ENCODE peak calls at places on chromosomes 16 and 17, in six cellular contexts. B is sigmoid colon, T is iPS DF 6.9, P is ovary, F is SK-N-SH, N is right atrium auricular region. U is an unnamed sample. For H3K4me1, the result is how much of the 10 kb centered on the place peaks cover.

GRCh38 chr17:73308017-73308823 is 3.6 kb downstream of the CDC42EP4 start:
- DNase-seq in B (peak), T (no peak), P (peak), F (no peak), N (peak), U (no peak)

GRCh38 chr16:82368041-82368440 is 198.0 kb upstream of the MPHOSPH6 start:
- DNase-seq in B (no peak), T (peak), P (no peak), F (peak), N (no peak), U (no peak)

GRCh38 chr16:24130494-24131085 is 125.5 kb upstream of the CACNG3 start:
- DNase-seq in B (no peak), T (no peak), P (no peak), F (no peak), N (no peak), U (no peak)

GRCh38 chr17:16932611-16933010 is 39.3 kb downstream of the TNFRSF13B start:
- DNase-seq in B (peak), T (no peak), P (no peak), F (no peak), N (no peak), U (no peak)

GRCh38 chr17:78534492-78535284 is 42.5 kb downstream of the DNAH17 start:
- DNase-seq in B (peak), T (no peak), P (no peak), F (no peak), N (no peak), U (no peak)

GRCh38 chr16:75687361-75687760 is 10.6 kb upstream of the CPHXL2 start:
- DNase-seq in B (no peak), T (no peak), P (no peak), F (no peak), N (no peak), U (no peak)

GRCh38 chr17:36188891-36189306 is 7.7 kb downstream of the CCL3L1 start:
- DNase-seq in B (no peak), T (no peak), P (no peak), F (no peak), N (no peak), U (peak)

GRCh38 chr16:49150341-49150740 is 131.3 kb downstream of the CBLN1 start:
- DNase-seq in B (no peak), T (no peak), P (no peak), F (no peak), N (no peak), U (no peak)

GRCh38 chr17:27466748-27467375 is 10.6 kb downstream of the KSR1 start:
- DNase-seq in B (no peak), T (no peak), P (no peak), F (no peak), N (no peak), U (no peak)

GRCh38 chr17:17819561-17819995 is 17.2 kb downstream of the SREBF1 start:
- DNase-seq in B (peak), T (no peak), P (no peak), F (peak), N (peak), U (no peak)

GRCh38 chr16:65098916-65099315 is 22.9 kb downstream of the CDH11 start:
- DNase-seq in B (no peak), T (no peak), P (no peak), F (no peak), N (no peak), U (no peak)

GRCh38 chr16:50154369-50154947 is 1.4 kb downstream of the TENT4B start:
- DNase-seq in B (no peak), T (no peak), P (no peak), F (peak), N (peak), U (no peak)

GRCh38 chr16:85437161-85438052 is 175.7 kb upstream of the GSE1 start:
- DNase-seq in B (peak), T (no peak), P (peak), F (no peak), N (no peak), U (no peak)

GRCh38 chr16:1152123-1152638 is 725 bp upstream of the CACNA1H start:
- DNase-seq in B (peak), T (no peak), P (peak), F (no peak), N (no peak), U (no peak)

GRCh38 chr17:32659419-32659842 is 172.6 kb downstream of the CDK5R1 start:
- DNase-seq in B (peak), T (peak), P (peak), F (peak), N (peak), U (no peak)

GRCh38 chr16:65663774-65664173 is 541.9 kb upstream of the CDH11 start:
- DNase-seq in B (no peak), T (no peak), P (no peak), F (no peak), N (no peak), U (no peak)

GRCh38 chr16:17070882-17071592 is 399.7 kb downstream of the XYLT1 start:
- DNase-seq in B (no peak), T (no peak), P (peak), F (no peak), N (no peak), U (no peak)

GRCh38 chr16:56295739-56296527 is 104.6 kb downstream of the GNAO1 start:
- DNase-seq in B (no peak), T (no peak), P (no peak), F (peak), N (no peak), U (no peak)

GRCh38 chr17:1462164-1463112 is 6.4 kb upstream of the CRK start:
- DNase-seq in B (no peak), T (no peak), P (no peak), F (no peak), N (no peak), U (no peak)

GRCh38 chr17:18315498-18316360 is 636 bp downstream of the SMCR8 start:
- DNase-seq in B (peak), T (no peak), P (peak), F (no peak), N (no peak), U (no peak)

GRCh38 chr16:22352119-22352518 is 22.3 kb downstream of the CDR2 start:
- DNase-seq in B (no peak), T (no peak), P (no peak), F (no peak), N (no peak), U (no peak)

GRCh38 chr17:45006927-45007461 is 38.9 kb upstream of the C1QL1 start:
- DNase-seq in B (no peak), T (no peak), P (no peak), F (peak), N (no peak), U (no peak)

GRCh38 chr17:81440511-81441244 is 45.4 kb downstream of the BAHCC1 start:
- DNase-seq in B (no peak), T (peak), P (no peak), F (peak), N (no peak), U (no peak)

GRCh38 chr17:43860927-43861622 is 14.1 kb downstream of the CD300LG start:
- DNase-seq in B (peak), T (no peak), P (peak), F (no peak), N (no peak), U (no peak)

GRCh38 chr17:57275365-57275764 is 19.0 kb downstream of the MSI2 start:
- DNase-seq in B (no peak), T (no peak), P (no peak), F (no peak), N (no peak), U (no peak)

GRCh38 chr17:64498308-64499203 is 1.7 kb upstream of the POLG2 start:
- DNase-seq in B (no peak), T (no peak), P (no peak), F (no peak), N (no peak), U (no peak)

GRCh38 chr17:31919802-31920525 is 16.8 kb upstream of the SUZ12 start:
- DNase-seq in B (no peak), T (no peak), P (no peak), F (no peak), N (no peak), U (no peak)

GRCh38 chr17:20008242-20009051 is 712 bp upstream of the SPECC1 start:
- DNase-seq in B (no peak), T (no peak), P (peak), F (peak), N (no peak), U (peak)

GRCh38 chr16:70320121-70320520 is 21.1 kb downstream of the DDX19B start:
- DNase-seq in B (peak), T (no peak), P (no peak), F (no peak), N (no peak), U (no peak)

GRCh38 chr17:77281024-77281903 is 140.5 kb downstream of the SEC14L1 start:
- DNase-seq in B (peak), T (no peak), P (peak), F (peak), N (no peak), U (no peak)

GRCh38 chr17:49146620-49147306 is 14.2 kb downstream of the B4GALNT2 start:
- DNase-seq in B (no peak), T (no peak), P (no peak), F (no peak), N (no peak), U (no peak)

GRCh38 chr17:17341452-17341851 is 38.3 kb downstream of the NT5M start:
- DNase-seq in B (no peak), T (no peak), P (no peak), F (no peak), N (no peak), U (no peak)

GRCh38 chr17:41813699-41814124 is 908 bp downstream of the FKBP10 start:
- DNase-seq in B (no peak), T (no peak), P (no peak), F (peak), N (no peak), U (no peak)

GRCh38 chr17:13420294-13421277 is 181.1 kb downstream of the HS3ST3A1 start:
- DNase-seq in B (no peak), T (no peak), P (no peak), F (no peak), N (no peak), U (no peak)

GRCh38 chr16:87850009-87851006 is 19.0 kb downstream of the SLC7A5 start:
- DNase-seq in B (no peak), T (no peak), P (peak), F (peak), N (no peak), U (no peak)

GRCh38 chr16:89574681-89575246 is 794 bp upstream of the CPNE7 start:
- DNase-seq in B (no peak), T (no peak), P (no peak), F (no peak), N (no peak), U (no peak)

GRCh38 chr17:8865811-8866210 is 1.7 kb downstream of the PIK3R6 start:
- DNase-seq in B (no peak), T (no peak), P (no peak), F (no peak), N (no peak), U (no peak)

GRCh38 chr17:44558349-44559287 is 1.3 kb downstream of the FZD2 start:
- DNase-seq in B (peak), T (no peak), P (peak), F (no peak), N (no peak), U (no peak)

DNA sequence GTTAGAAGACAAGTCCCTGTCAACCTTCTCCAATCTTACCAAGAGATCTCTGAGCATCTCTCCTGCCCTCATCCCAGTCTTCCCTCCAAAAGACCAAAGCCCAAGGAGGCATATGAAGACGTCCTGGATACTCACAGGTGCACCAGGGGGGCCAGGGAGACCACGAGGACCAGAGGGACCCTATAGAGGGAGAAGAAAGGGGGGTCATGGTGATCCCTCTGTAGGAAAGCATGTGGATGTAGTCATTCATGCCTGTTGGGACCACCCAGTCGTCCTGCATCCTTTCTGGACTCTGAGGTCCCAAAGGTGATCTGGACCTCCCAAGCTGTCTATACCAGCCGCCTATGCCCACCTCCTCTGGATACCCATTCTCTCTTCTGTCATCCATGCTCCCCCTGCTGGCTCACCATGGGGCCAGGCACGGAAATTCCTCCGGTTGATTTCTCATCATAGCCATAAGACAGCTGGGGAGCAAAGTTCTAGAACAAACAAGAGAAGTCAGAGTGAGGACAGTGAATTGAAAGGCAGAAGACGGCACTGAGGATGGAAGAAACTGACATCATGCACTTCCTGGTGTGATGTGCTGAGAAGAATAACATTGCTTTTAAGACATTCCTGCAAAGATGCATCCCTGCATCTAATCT is 3.3 kb downstream of the COL1A1 start:
- DNase-seq in B (peak), T (no peak), P (no peak), F (peak), N (peak), U (no peak)
- H3K4me3 ChIP-seq in B (peak), T (no peak), P (no peak), F (peak), N (no peak), U (peak)

GRCh38 chr17:35010093-35010492 is 29.8 kb downstream of the LIG3 start:
- DNase-seq in B (no peak), T (no peak), P (no peak), F (no peak), N (no peak), U (no peak)
- H3K4me1 ChIP-seq in B (under half), T (under half), P (under half), F (under half), N (under half), U (under half)

DNA sequence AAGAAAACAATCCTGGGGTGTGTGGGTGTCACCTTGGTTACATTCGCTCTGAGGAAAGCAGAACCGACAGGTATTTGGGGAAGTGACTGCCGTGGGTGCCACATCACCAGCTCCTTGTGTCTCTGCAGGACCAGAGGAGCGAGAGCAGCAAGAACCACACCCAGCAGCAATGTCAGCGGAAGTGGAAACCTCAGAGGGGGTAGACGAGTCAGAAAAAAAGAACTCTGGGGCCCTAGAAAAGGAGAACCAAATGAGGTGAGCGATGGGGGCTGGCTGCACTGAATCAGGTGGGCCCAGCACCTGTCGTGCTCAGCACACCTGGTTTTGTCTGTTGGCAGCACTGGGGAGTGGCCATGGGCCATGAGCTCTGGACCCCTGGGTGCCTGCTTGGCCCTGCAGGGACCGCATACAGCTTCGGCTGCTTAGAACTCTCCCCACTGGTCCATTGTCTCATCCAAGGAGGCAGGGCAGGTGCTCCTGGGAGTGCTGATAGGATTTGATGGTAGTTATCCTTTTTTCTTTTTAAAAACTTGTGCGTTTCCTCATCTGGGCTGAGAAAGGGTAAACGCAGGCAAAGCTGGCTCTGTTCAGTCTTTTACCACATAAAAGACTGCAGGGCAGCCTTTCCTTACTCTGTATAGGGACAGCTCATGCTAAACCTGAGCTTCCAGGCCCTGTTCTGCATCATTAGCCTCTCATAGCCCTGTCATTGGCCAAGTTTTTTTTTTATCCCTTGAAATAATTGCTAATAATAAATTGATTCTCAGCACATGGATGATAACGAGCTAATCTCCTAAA is 29.4 kb downstream of the HMOX2 start:
- DNase-seq in B (no peak), T (no peak), P (no peak), F (no peak), N (no peak), U (no peak)
- H3K4me3 ChIP-seq in B (no peak), T (no peak), P (no peak), F (no peak), N (no peak), U (no peak)

DNA sequence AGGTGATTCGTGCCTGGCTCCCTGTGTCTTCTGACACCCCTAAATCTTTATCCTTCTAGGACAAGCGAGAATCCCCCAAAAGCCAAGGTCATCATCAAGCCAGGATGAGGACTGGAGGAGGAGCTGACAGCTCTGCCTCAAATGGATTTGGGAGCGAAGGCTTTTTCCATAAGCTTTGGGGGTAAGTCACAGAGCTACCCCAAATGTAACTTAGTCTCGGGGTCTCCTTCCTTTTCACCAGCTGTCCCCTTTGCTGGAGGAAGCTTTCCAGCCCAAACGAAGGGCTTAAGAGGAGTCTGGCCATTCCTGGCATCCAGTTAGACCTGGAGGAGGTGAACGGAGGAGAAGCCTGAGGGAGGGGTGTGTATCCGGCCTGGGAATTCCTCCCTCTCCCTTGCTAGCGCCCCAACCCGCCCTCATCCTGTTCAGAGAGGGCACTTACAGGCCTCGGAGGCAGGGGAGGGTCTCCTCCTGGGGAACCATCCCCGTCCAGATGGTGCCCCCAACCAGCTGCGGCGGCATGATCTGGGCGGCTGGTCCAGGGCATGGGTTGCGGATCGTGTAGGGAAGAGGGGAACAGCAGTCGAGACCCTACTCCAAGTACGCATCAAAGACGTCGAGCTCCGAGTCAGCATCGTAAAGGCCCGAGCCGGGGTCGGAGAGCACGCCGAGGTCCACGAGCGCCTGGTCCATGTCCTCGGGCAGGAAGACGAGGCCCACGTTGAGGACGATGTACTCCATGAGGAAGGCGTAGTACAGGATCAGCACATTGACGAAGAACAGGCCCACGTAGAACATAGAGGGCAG is 938 bp downstream of the DEXI start:
- DNase-seq in B (no peak), T (no peak), P (peak), F (no peak), N (no peak), U (no peak)
- H3K4me1 ChIP-seq in B (half or more), T (under half), P (under half), F (under half), N (half or more), U (half or more)

GRCh38 chr16:57797216-57797525 is 5.1 kb downstream of the KIFC3 start:
- DNase-seq in B (no peak), T (no peak), P (no peak), F (no peak), N (no peak), U (no peak)

GRCh38 chr16:57799619-57800212 is 2.6 kb downstream of the KIFC3 start:
- DNase-seq in B (no peak), T (no peak), P (no peak), F (peak), N (no peak), U (no peak)

GRCh38 chr16:57797526-57798266 is 4.6 kb downstream of the KIFC3 start:
- DNase-seq in B (no peak), T (no peak), P (no peak), F (no peak), N (no peak), U (no peak)

GRCh38 chr16:57798953-57799618 is 3.2 kb downstream of the KIFC3 start:
- DNase-seq in B (no peak), T (no peak), P (no peak), F (peak), N (no peak), U (no peak)

DNA sequence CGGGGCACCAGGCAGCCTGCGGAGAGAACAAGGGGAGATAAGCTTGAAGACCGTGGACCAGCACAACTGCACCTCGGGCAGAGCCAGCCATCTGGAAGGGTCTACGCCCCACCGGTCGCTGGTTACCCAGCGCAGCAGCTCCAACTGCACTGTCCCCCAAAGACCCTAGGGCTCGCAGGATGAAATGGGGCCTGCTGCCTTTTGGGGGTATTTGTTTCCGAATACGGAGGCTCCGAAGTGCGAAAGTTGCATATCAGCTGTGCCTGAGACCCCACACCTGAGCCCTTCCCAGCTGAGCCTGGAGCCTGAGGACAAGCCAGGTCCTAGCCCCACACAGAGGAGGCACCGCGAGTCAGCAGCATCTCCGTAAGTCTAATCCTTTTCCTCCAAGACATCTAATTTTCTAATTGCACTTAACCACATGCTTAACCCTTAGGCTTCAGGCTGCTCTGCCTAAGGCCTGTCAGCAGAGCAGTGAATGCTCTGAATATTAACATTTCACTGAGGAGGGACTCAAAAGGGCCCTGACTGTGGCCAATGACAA is 4.0 kb downstream of the KIFC3 start:
- DNase-seq in B (no peak), T (no peak), P (no peak), F (peak), N (no peak), U (no peak)
- H3K4me3 ChIP-seq in B (no peak), T (no peak), P (no peak), F (no peak), N (no peak), U (no peak)

DNA sequence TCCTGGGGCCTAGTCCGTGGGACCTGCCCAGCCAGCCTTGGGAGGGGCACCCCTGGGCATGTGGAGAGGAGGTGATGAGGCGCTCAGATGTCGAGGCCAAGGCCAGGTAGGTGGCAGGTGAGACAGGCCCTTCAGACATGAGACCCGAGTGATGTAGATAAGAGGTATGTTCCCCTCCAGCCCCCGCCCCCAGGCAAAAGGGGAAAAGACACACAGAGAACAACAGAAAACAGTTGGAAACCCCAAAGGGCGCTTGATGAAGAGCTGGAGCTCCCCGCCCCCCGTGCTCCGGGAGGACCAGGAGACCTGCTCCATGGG is 95.4 kb upstream of the CBX4 start:
- DNase-seq in B (no peak), T (no peak), P (no peak), F (no peak), N (no peak), U (no peak)
- H3K4me1 ChIP-seq in B (under half), T (under half), P (under half), F (under half), N (under half), U (under half)

GRCh38 chr17:39402890-39403605 is 1.6 kb upstream of the FBXL20 start:
- DNase-seq in B (no peak), T (no peak), P (peak), F (no peak), N (no peak), U (no peak)
- H3K4me3 ChIP-seq in B (no peak), T (no peak), P (no peak), F (no peak), N (no peak), U (no peak)

GRCh38 chr17:4509402-4509801 is 10.7 kb downstream of the SPNS2 start:
- DNase-seq in B (peak), T (no peak), P (no peak), F (no peak), N (no peak), U (no peak)
- H3K4me1 ChIP-seq in B (under half), T (under half), P (under half), F (under half), N (half or more), U (under half)

U was measured in vagina.